ENCODE peak calls at places on chromosomes 1 and 21, in six cellular contexts. U, P, J, F, D and T are unnamed samples.

GRCh38 chr21:24110846-24111245 is 1496.4 kb downstream of the MRPL39 start:
- DNase-seq in J (no peak), F (no peak), D (no peak), U (no peak), P (no peak), T (no peak)

GRCh38 chr1:168266644-168267186 is 14.0 kb upstream of the TBX19 start:
- DNase-seq in D (no peak), U (no peak), J (no peak), P (no peak), F (no peak), T (peak)

GRCh38 chr21:38760017-38760761 is 45.5 kb upstream of the ETS2 start:
- DNase-seq in J (no peak), U (no peak), P (no peak), F (no peak), D (no peak), T (no peak)

GRCh38 chr1:20587639-20588017 is 1.3 kb upstream of the CDA start:
- DNase-seq in J (peak), U (peak), F (no peak), P (no peak), D (no peak), T (peak)

GRCh38 chr1:178330153-178330552 is 166.6 kb downstream of the CLEC20A start:
- DNase-seq in D (no peak), U (no peak), J (no peak), P (no peak), F (no peak), T (peak)

GRCh38 chr1:47243910-47244309 is 11.9 kb upstream of the TAL1 start:
- DNase-seq in D (no peak), J (no peak), P (no peak), U (no peak), F (no peak), T (no peak)

GRCh38 chr1:24963099-24963872 is 33.2 kb upstream of the RUNX3 start:
- DNase-seq in P (no peak), D (no peak), J (no peak), U (no peak), F (no peak), T (no peak)

GRCh38 chr1:84698151-84698651 is 7.9 kb upstream of the SSX2IP start:
- DNase-seq in P (no peak), D (no peak), F (no peak), J (peak), U (peak), T (peak)

GRCh38 chr1:161948435-161948834 is 75.2 kb downstream of the OLFML2B start:
- DNase-seq in U (no peak), P (no peak), J (no peak), D (no peak), F (no peak), T (no peak)

GRCh38 chr1:77513839-77514763 is 168.4 kb downstream of the ZZZ3 start:
- DNase-seq in J (peak), F (no peak), D (no peak), U (peak), P (no peak), T (no peak)

GRCh38 chr1:156851779-156852413 is 7.0 kb downstream of the INSRR start:
- DNase-seq in J (no peak), P (no peak), F (no peak), U (no peak), D (peak), T (no peak)

GRCh38 chr1:7922301-7922700 is 18.3 kb downstream of the TNFRSF9 start:
- DNase-seq in J (peak), U (peak), P (no peak), F (no peak), D (no peak), T (no peak)

GRCh38 chr1:21773585-21773984 is 9.4 kb downstream of the USP48 start:
- DNase-seq in F (peak), U (no peak), D (no peak), P (no peak), J (no peak), T (no peak)

GRCh38 chr21:36381841-36382589 is 3.2 kb upstream of the CHAF1B start:
- DNase-seq in F (no peak), U (no peak), J (no peak), P (no peak), D (no peak), T (no peak)

GRCh38 chr21:36377391-36377842 is 7.8 kb upstream of the CHAF1B start:
- DNase-seq in P (no peak), D (peak), F (no peak), J (no peak), U (peak), T (no peak)

GRCh38 chr21:36375994-36376393 is 9.2 kb upstream of the CHAF1B start:
- DNase-seq in U (no peak), P (no peak), D (no peak), J (no peak), F (no peak), T (no peak)

GRCh38 chr21:36384885-36385232 is 333 bp upstream of the CHAF1B start:
- DNase-seq in D (no peak), F (no peak), U (no peak), J (no peak), P (no peak), T (no peak)

DNA sequence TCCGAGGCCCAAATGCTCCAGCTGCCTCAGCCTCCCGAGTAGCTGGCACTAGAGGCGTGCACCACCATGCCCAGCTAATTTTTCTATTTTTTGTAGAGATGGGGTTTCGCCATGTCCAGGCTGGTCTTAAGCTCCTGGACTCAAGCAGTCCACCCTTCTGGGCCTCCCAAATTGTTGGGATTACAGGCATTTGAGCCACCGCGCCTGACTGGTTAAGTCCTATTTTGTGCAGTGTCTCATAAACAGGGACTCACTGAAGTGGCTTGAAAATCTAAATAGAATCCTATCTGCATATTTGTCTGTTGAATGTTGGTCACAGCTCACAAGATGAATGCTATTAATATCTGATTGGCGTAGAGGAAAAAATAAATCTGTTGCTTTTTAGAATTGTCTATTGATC is 6.0 kb upstream of the CHAF1B start:
- DNase-seq in P (no peak), F (no peak), D (no peak), U (no peak), J (no peak), T (no peak)
- TF ChIP-seq CTCF in P (no peak), F (no peak), D (no peak), U (no peak), J (no peak), T (no peak)

GRCh38 chr1:31396633-31397351 is 16.2 kb upstream of the SERINC2 start:
- DNase-seq in F (no peak), J (peak), D (no peak), P (no peak), U (peak), T (peak)
- TF ChIP-seq CTCF in F (no peak), J (peak), D (no peak), P (peak), U (peak), T (peak)

GRCh38 chr1:45225598-45225997 is 19.2 kb upstream of the ZSWIM5 start:
- DNase-seq in J (no peak), P (no peak), D (no peak), U (no peak), F (no peak), T (no peak)

GRCh38 chr1:45236136-45236535 is 29.7 kb upstream of the ZSWIM5 start:
- DNase-seq in D (no peak), J (no peak), U (no peak), P (no peak), F (no peak), T (no peak)

DNA sequence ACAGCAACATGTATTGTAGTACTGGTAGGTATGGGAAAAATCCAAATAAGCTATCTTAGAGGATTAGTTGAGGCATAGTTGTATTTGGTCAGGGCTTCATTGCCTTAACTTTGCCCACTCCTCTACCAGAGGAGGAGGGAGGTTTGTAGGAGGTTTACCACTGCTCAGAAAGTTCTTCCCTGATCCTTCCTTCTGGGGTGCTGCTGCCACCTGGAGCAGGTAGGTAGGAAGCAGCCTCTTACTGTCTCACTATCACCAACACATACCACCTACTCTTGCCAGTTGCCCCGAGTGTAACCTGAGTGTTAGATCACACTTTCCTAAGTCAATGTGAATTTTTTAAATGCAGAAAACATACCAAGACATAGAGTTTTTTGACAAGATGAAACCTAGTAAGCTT is 24.1 kb upstream of the ZSWIM5 start:
- DNase-seq in P (no peak), F (no peak), J (no peak), U (no peak), D (peak), T (peak)
- TF ChIP-seq CTCF in P (no peak), F (no peak), J (no peak), U (no peak), D (peak), T (no peak)

GRCh38 chr1:196403803-196404690 is 204.2 kb downstream of the KCNT2 start:
- DNase-seq in P (no peak), J (peak), F (no peak), D (no peak), U (peak), T (no peak)
- TF ChIP-seq CTCF in P (no peak), J (no peak), F (no peak), D (no peak), U (no peak), T (no peak)

GRCh38 chr1:43779266-43779665 is 71.9 kb downstream of the ST3GAL3 start:
- DNase-seq in J (no peak), F (no peak), U (no peak), D (no peak), P (no peak), T (no peak)
- TF ChIP-seq CTCF in J (no peak), F (no peak), U (no peak), D (no peak), P (peak), T (no peak)

DNA sequence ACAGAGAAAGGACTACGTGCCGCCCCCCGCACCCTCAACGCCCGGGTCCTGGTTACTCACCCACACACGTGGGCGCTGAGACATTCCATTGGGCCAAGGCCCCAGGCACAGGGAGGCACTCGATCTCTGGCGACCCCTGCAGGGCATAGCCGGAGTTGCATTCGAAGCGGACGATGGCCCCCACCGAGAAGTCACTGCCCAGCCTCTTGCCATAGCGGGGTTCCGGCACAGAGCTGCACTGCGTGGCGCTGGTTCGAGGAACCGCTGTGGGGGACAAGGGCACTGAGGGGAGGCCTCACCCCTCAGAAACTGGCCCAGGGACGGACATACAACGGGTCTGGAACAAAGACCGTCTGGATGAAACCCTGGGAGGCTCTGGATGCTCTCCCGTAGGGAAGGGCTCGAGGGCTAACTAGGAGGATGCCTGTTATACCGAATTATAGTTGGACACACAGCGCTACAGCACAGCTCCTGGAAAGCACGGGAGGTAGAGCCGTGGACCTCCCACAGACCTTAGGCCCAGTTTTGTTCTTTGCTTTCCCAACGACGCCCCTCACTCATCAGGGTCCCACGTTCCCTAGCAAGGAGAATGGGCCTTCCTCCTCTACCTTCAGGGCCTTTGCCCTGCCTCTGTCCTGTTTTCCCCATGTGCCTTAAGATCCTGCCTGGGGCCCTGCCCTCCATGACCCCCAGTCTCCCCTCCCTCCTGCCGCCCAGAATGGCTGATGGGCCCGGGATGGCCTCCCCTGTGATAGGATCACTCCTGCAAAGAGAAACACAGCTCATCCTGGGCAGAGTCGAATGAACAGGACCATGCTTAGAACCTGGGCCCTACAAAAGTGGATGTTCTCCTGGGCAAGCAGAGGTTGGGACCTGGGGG is 152.8 kb downstream of the ZSCAN20 start:
- DNase-seq in J (no peak), D (no peak), U (no peak), P (no peak), F (no peak), T (no peak)
- TF ChIP-seq CTCF in J (peak), D (no peak), U (peak), P (peak), F (no peak), T (peak)